ENCODE peak calls at places on chromosomes 6 and 20, in nine cellular contexts. B is activated T-helper 2 cell treated with anti-CD3 and anti-CD28 coated beads, Interferon-gamma antibody, Interleukin-2, Interleukin-4, amounts not matched to agents 10 μg/mL and 5 μg/mL and 100 μg/mL, durations not matched to agents 14 hours and 24 hours and 36 hours; X is fibroblast of gingiva; Y is NCI-H1105 treated with DMSO at 0.1 percent for 48 hours; G is NCI-H774; I is fibroblast of the conjunctiva; W is EL; C is HCT116; H is HT-29. F is an unnamed sample.

GRCh38 chr6:166370489-166370888 is 12.3 kb downstream of the MPC1 start:
- DNase-seq in I (no peak), C (no peak), H (no peak), G (no peak), X (no peak), Y (no peak), B (no peak), W (no peak), F (no peak)

GRCh38 chr20:4951299-4951698 is 50.0 kb downstream of the SLC23A2 start:
- DNase-seq in C (peak; percentile 3), I (peak; percentile 70), Y (no peak), G (no peak), W (peak; percentile 71), X (peak; percentile 71), B (no peak), H (no peak), F (no peak)

GRCh38 chr6:134111062-134111677 is 58.7 kb upstream of the SLC2A12 start:
- DNase-seq in Y (peak; percentile 13), B (no peak), C (peak; percentile 58), I (peak; percentile 27), H (peak; percentile 79), X (peak; percentile 39), W (peak; percentile 63), G (no peak), F (peak; percentile 63)

GRCh38 chr6:150025201-150025917 is at the start of gene RAET1L:
- DNase-seq in C (peak; percentile 65), W (peak; percentile 66), G (no peak), H (peak; percentile 86), Y (no peak), I (peak; percentile 28), B (no peak), X (no peak), F (no peak)

GRCh38 chr6:17714879-17715860 is 8.4 kb upstream of the NUP153 start:
- DNase-seq in C (peak; percentile 74), H (peak; percentile 42), B (peak; percentile 27), I (peak; percentile 77), W (peak; percentile 97), Y (no peak), X (peak; percentile 72), G (no peak), F (peak; percentile 26)

GRCh38 chr6:19812512-19813119 is 24.6 kb upstream of the ID4 start:
- DNase-seq in X (peak; percentile 53), H (peak; percentile 36), C (peak; percentile 38), B (no peak), Y (peak; percentile 46), I (no peak), G (no peak), W (peak; percentile 38), F (peak; percentile 30)

GRCh38 chr6:134706153-134706552 is 243.7 kb downstream of the ALDH8A1 start:
- DNase-seq in X (no peak), C (no peak), B (no peak), G (no peak), Y (no peak), W (no peak), I (no peak), H (no peak), F (no peak)

GRCh38 chr6:2875840-2876207 is 27.3 kb downstream of the SERPINB9 start:
- DNase-seq in X (no peak), G (no peak), H (peak; percentile 19), B (no peak), Y (no peak), W (no peak), I (no peak), C (no peak), F (no peak)

GRCh38 chr6:63349401-63349800 is 29.6 kb upstream of the LGSN start:
- DNase-seq in X (no peak), B (no peak), W (no peak), C (no peak), H (no peak), Y (no peak), I (no peak), G (no peak), F (no peak)

GRCh38 chr6:167532410-167533294 is 207.8 kb downstream of the TTLL2 start:
- DNase-seq in W (no peak), G (no peak), Y (no peak), C (no peak), H (no peak), X (no peak), I (no peak), B (no peak), F (no peak)

GRCh38 chr6:30730611-30731435 is 10.7 kb downstream of the TUBB start:
- DNase-seq in G (peak; percentile 78), Y (peak; percentile 89), X (no peak), C (peak; percentile 77), I (no peak), H (peak; percentile 94), W (peak; percentile 39), B (peak; percentile 81), F (no peak)

GRCh38 chr6:111090766-111091165 is 3.5 kb downstream of the SLC16A10 start:
- DNase-seq in B (no peak), C (no peak), H (no peak), Y (no peak), G (no peak), X (no peak), I (no peak), W (no peak), F (no peak)

GRCh38 chr6:105483492-105483891 is 80.6 kb upstream of the PREP start:
- DNase-seq in H (no peak), W (peak; percentile 59), I (no peak), X (peak; percentile 39), Y (no peak), G (no peak), B (no peak), C (no peak), F (peak; percentile 36)

GRCh38 chr20:11132819-11133341 is 459.1 kb upstream of the JAG1 start:
- DNase-seq in X (no peak), G (no peak), H (no peak), W (no peak), I (no peak), Y (no peak), C (no peak), B (no peak), F (no peak)

GRCh38 chr20:48679603-48680002 is 148.2 kb downstream of the PREX1 start:
- DNase-seq in C (peak; percentile 45), X (no peak), I (no peak), B (no peak), Y (no peak), H (peak; percentile 53), G (no peak), W (no peak), F (no peak)

GRCh38 chr6:163992701-163993100 is 578.2 kb downstream of the QKI start:
- DNase-seq in I (no peak), X (no peak), B (no peak), Y (no peak), W (no peak), C (no peak), H (no peak), G (no peak), F (no peak)

GRCh38 chr6:163529605-163530004 is 115.1 kb downstream of the QKI start:
- DNase-seq in C (no peak), Y (no peak), G (no peak), H (no peak), B (no peak), W (peak; percentile 96), X (peak; percentile 66), I (peak; percentile 62), F (no peak)

GRCh38 chr20:44495802-44496481 is 20.3 kb downstream of the TTPAL start:
- DNase-seq in B (no peak), Y (no peak), H (no peak), C (peak; percentile 77), G (no peak), X (peak; percentile 82), I (peak; percentile 69), W (peak; percentile 97), F (peak; percentile 46)

GRCh38 chr20:62416651-62417637 is 9.9 kb upstream of the CABLES2 start:
- DNase-seq in C (no peak), G (no peak), X (no peak), B (no peak), H (no peak), I (no peak), Y (no peak), W (no peak), F (no peak)

GRCh38 chr20:33687370-33687915 is 1.3 kb upstream of the E2F1 start:
- DNase-seq in G (no peak), I (no peak), H (no peak), Y (no peak), B (no peak), W (peak; percentile 39), C (no peak), X (no peak), F (no peak)

GRCh38 chr20:59955131-59955796 is 3.0 kb upstream of the CDH26 start:
- DNase-seq in X (peak; percentile 9), G (no peak), B (no peak), Y (peak; percentile 30), H (peak; percentile 75), W (no peak), I (no peak), C (peak; percentile 12), F (peak; percentile 42)

GRCh38 chr6:145241039-145241438 is 494.3 kb downstream of the EPM2A start:
- DNase-seq in I (peak; percentile 36), X (peak; percentile 62), W (peak; percentile 61), Y (no peak), C (no peak), G (no peak), H (no peak), B (no peak), F (peak; percentile 15)

GRCh38 chr20:51797357-51798025 is 4.8 kb downstream of the SALL4 start:
- DNase-seq in I (no peak), H (no peak), C (no peak), W (no peak), X (no peak), Y (no peak), G (no peak), B (no peak), F (no peak)

GRCh38 chr20:50969912-50970311 is 11.3 kb downstream of the MOCS3 start:
- DNase-seq in W (peak; percentile 26), Y (no peak), H (no peak), X (no peak), G (no peak), B (no peak), I (no peak), C (no peak), F (no peak)

GRCh38 chr6:54198134-54198533 is 86.9 kb downstream of the MLIP start:
- DNase-seq in H (no peak), I (no peak), Y (no peak), G (no peak), C (no peak), B (no peak), W (no peak), X (peak; percentile 24), F (no peak)

GRCh38 chr20:33791959-33792597 is 19.1 kb upstream of the CHMP4B start:
- DNase-seq in G (peak; percentile 7), I (peak; percentile 8), C (no peak), Y (no peak), W (peak; percentile 25), X (no peak), H (peak; percentile 76), B (peak; percentile 34), F (no peak)

GRCh38 chr20:5140195-5140594 is 13.4 kb downstream of the CDS2 start:
- DNase-seq in X (no peak), H (no peak), C (no peak), I (no peak), Y (no peak), W (no peak), B (no peak), G (no peak), F (no peak)

GRCh38 chr6:109867009-109867969 is 110.8 kb upstream of the GPR6 start:
- DNase-seq in C (no peak), X (no peak), I (no peak), Y (no peak), H (no peak), G (peak; percentile 55), W (no peak), B (no peak), F (no peak)

GRCh38 chr6:159169557-159170332 is 545 bp downstream of the FNDC1 start:
- DNase-seq in C (no peak), B (no peak), Y (peak; percentile 75), W (peak; percentile 46), H (no peak), X (peak; percentile 11), I (no peak), G (no peak), F (peak; percentile 15)

GRCh38 chr6:70636589-70636988 is 31.1 kb upstream of the SMAP1 start:
- DNase-seq in G (no peak), B (no peak), I (no peak), H (no peak), X (no peak), W (no peak), Y (no peak), C (no peak), F (no peak)

GRCh38 chr20:63698739-63699465 is 2.5 kb downstream of the TNFRSF6B start:
- DNase-seq in C (peak; percentile 67), W (peak; percentile 93), G (no peak), I (peak; percentile 71), B (no peak), Y (no peak), X (peak; percentile 84), H (peak; percentile 62), F (no peak)

F was measured in NCI-H460.